ENCODE peak calls at places on chromosomes 12 and 14, in six cellular contexts. H is aorta; W is left lung; B is HL-60; K is effector memory CD4-positive, alpha-beta T cell; Z is CD8-positive, alpha-beta memory T cell. R is an unnamed sample.

GRCh38 chr12:65603428-65604351 is 220.6 kb upstream of the HMGA2 start:
- DNase-seq in H (peak), W (peak), B (no peak), K (no peak), Z (no peak), R (no peak)

GRCh38 chr14:36517242-36518030 is 2.6 kb downstream of the NKX2-1 start:
- DNase-seq in H (no peak), W (no peak), B (no peak), K (no peak), Z (no peak), R (no peak)

GRCh38 chr14:103905861-103906456 is 22.3 kb upstream of the TDRD9 start:
- DNase-seq in H (peak), W (no peak), B (no peak), K (no peak), Z (no peak), R (no peak)

GRCh38 chr12:7411343-7411742 is 32.6 kb downstream of the CD163L1 start:
- DNase-seq in H (no peak), W (no peak), B (peak), K (no peak), Z (no peak), R (no peak)

GRCh38 chr12:57047981-57048380 is 1.9 kb downstream of the MYO1A start:
- DNase-seq in H (no peak), W (no peak), B (no peak), K (no peak), Z (no peak), R (no peak)

GRCh38 chr12:19572920-19573558 is 133.7 kb downstream of the AEBP2 start:
- DNase-seq in H (no peak), W (no peak), B (peak), K (peak), Z (no peak), R (no peak)

GRCh38 chr14:103576371-103577024 is 13.7 kb downstream of the COA8 start:
- DNase-seq in H (peak), W (peak), B (no peak), K (no peak), Z (no peak), R (peak)

GRCh38 chr12:28191018-28191595 is 851 bp downstream of the CCDC91 start:
- DNase-seq in H (no peak), W (peak), B (no peak), K (peak), Z (peak), R (no peak)

GRCh38 chr12:24069532-24070395 is 120.3 kb upstream of the SOX5 start:
- DNase-seq in H (no peak), W (no peak), B (no peak), K (no peak), Z (no peak), R (no peak)

GRCh38 chr14:92719890-92720323 is 28.5 kb downstream of the LGMN start:
- DNase-seq in H (peak), W (no peak), B (no peak), K (no peak), Z (no peak), R (no peak)

GRCh38 chr12:55931780-55932545 is 1.0 kb downstream of the DGKA start:
- DNase-seq in H (peak), W (peak), B (no peak), K (peak), Z (peak), R (no peak)

GRCh38 chr12:110638792-110639191 is 24.9 kb downstream of the TCTN1 start:
- DNase-seq in H (no peak), W (no peak), B (no peak), K (no peak), Z (no peak), R (no peak)

GRCh38 chr12:130007771-130008170 is 103.9 kb upstream of the TMEM132D start:
- DNase-seq in H (no peak), W (no peak), B (no peak), K (no peak), Z (no peak), R (no peak)

GRCh38 chr12:43740511-43741100 is 18.0 kb downstream of the PUS7L start:
- DNase-seq in H (no peak), W (no peak), B (no peak), K (no peak), Z (no peak), R (no peak)

GRCh38 chr14:100031506-100032281 is 33.5 kb upstream of the EVL start:
- DNase-seq in H (peak), W (peak), B (peak), K (no peak), Z (no peak), R (no peak)

GRCh38 chr12:21941522-21942376 is 523 bp upstream of the ABCC9 start:
- DNase-seq in H (peak), W (peak), B (no peak), K (no peak), Z (no peak), R (no peak)

GRCh38 chr14:42980419-42980818 is 1373.7 kb downstream of the LRFN5 start:
- DNase-seq in H (no peak), W (no peak), B (no peak), K (no peak), Z (no peak), R (no peak)

GRCh38 chr14:60867503-60868172 is 113.2 kb downstream of the TRMT5 start:
- DNase-seq in H (no peak), W (no peak), B (no peak), K (no peak), Z (no peak), R (no peak)

GRCh38 chr14:60862283-60862682 is 118.6 kb downstream of the TRMT5 start:
- DNase-seq in H (no peak), W (peak), B (no peak), K (no peak), Z (no peak), R (no peak)

GRCh38 chr14:60863251-60863650 is 117.6 kb downstream of the TRMT5 start:
- DNase-seq in H (no peak), W (no peak), B (no peak), K (no peak), Z (no peak), R (no peak)

GRCh38 chr14:60861545-60862147 is 119.2 kb downstream of the TRMT5 start:
- DNase-seq in H (no peak), W (no peak), B (no peak), K (no peak), Z (no peak), R (no peak)

GRCh38 chr14:60865378-60866127 is 115.3 kb downstream of the TRMT5 start:
- DNase-seq in H (no peak), W (no peak), B (no peak), K (no peak), Z (no peak), R (no peak)
- H3K27ac ChIP-seq in H (no peak), W (no peak), B (no peak), K (no peak), Z (no peak), R (no peak)

DNA sequence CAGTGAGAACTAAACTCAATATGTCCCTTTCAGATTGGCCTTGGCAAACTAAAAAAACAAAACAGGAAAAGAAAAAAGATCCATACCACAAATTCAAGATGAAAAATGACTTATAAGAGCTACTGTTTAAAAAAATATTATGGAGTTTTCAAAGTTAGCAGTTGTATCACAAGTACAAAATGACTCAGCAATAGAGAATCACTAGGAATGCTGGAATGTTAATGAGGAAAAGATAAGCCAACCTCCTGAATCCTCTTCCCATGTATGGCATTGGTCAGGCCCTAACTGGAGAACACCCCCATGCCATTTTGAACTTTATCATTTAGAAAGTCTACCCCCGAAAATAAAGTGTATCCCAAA is 62.2 kb downstream of the PPP1R36 start:
- DNase-seq in H (no peak), W (no peak), B (no peak), K (no peak), Z (no peak), R (no peak)
- H3K27ac ChIP-seq in H (no peak), W (no peak), B (no peak), K (no peak), Z (no peak), R (no peak)

GRCh38 chr12:49875115-49875720 is 28.5 kb downstream of the FAIM2 start:
- DNase-seq in H (no peak), W (no peak), B (no peak), K (no peak), Z (no peak), R (no peak)
- H3K27ac ChIP-seq in H (no peak), W (no peak), B (no peak), K (no peak), Z (no peak), R (peak)

GRCh38 chr12:97140355-97140754 is 233.3 kb downstream of the NEDD1 start:
- DNase-seq in H (no peak), W (no peak), B (no peak), K (no peak), Z (no peak), R (no peak)
- H3K27ac ChIP-seq in H (no peak), W (no peak), B (no peak), K (no peak), Z (no peak), R (no peak)

GRCh38 chr14:50954811-50955372 is 10.6 kb upstream of the PYGL start:
- DNase-seq in H (no peak), W (no peak), B (no peak), K (no peak), Z (no peak), R (no peak)
- H3K27ac ChIP-seq in H (no peak), W (no peak), B (peak), K (no peak), Z (peak), R (no peak)

DNA sequence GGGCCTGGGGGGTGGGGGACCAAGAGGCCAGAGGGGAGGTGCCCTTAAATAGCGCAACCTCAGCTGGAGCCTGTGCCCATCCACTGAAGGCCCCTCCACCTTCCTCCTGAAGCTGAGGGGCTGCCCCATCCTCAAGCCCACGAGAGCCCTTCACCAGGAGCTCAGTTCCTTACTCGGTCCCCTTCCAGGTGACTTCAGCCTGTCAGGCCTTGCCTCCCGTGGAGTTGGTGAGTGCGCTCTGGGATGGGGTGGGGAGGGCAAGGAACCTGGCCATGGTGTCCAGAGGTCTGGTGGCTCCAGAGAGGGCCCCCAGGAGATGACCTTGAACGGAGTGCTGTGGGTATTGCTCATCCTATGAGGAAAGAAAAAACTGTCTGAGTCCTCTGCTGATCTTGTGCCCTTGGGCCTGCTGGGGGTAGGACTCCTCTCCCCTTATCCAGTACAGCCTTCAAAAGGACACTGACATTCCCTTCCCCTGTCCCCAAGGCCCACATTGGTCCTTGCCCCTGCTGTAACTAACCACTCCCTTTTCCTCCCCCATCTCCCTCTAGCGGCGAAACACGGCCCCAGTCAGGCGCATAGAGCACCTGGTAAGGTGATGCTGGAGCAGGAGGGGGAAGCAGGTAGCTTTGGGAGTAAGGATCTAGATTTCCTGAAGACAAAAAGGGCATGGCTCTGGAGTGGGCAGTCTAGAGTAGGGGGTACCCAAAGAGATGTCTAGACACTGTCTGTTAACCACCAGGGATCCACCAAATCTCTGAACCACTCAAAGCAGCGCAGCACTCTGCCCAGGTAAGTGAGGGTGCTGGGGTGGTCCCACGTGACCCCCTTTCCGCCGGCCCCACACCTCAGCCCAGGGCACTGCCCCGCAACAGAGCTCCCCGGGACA is 3.6 kb downstream of the TNS2 start:
- DNase-seq in H (peak), W (no peak), B (no peak), K (peak), Z (peak), R (peak)
- H3K27ac ChIP-seq in H (no peak), W (peak), B (no peak), K (peak), Z (peak), R (peak)

DNA sequence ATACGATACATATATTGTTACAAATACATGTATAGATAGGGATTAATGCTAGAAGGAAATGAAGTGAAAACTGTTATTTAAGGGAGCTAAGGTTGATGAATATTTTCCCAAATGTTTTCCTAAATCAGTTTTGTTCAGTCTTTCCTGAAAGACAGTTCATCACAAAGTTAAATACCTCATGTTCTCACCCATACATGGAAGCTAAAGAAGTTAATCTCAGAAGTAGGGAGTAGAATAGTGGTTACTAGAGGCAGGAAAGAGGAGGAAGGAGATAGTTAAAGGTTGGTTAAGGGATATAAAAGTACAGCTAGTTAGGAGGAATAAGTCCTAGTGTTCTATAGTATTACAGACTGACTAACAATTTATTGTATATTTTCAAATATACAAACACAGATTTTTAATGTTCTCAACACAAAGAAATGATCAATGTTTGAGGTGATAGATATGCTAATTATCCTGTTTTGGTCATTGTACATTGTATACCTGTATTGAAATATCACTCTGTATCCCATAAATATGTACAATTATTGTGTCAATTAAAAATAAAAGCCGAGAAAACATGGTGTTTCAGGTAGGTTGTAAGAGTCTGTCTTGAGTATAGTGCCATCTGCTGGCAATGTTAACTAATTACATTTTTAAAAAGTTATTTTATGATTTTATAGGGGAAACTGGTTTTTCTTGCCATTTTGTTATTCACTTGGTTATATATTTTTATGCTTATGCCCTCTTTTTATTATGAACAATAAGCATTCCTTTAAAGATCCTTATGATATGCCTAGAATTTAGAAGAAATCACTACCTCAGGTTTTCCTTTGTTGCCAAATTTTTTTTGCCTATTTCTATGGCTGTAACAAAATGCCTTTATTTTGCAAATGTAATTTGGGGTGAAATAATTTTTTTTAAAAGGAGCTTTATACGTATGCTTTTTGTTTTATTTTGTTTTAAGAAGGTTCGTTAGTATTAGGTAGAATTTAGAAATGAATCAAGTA is 26.9 kb downstream of the ZDHHC17 start:
- DNase-seq in H (no peak), W (no peak), B (no peak), K (no peak), Z (no peak), R (no peak)
- H3K27ac ChIP-seq in H (no peak), W (no peak), B (no peak), K (no peak), Z (no peak), R (no peak)

GRCh38 chr14:26872930-26873470 is 275.2 kb upstream of the NOVA1 start:
- DNase-seq in H (no peak), W (no peak), B (no peak), K (no peak), Z (no peak), R (no peak)

GRCh38 chr14:26870096-26870495 is 272.3 kb upstream of the NOVA1 start:
- DNase-seq in H (no peak), W (no peak), B (no peak), K (no peak), Z (no peak), R (no peak)

GRCh38 chr14:26870722-26871121 is 272.9 kb upstream of the NOVA1 start:
- DNase-seq in H (no peak), W (no peak), B (no peak), K (no peak), Z (no peak), R (no peak)

GRCh38 chr14:26873556-26873955 is 275.7 kb upstream of the NOVA1 start:
- DNase-seq in H (no peak), W (no peak), B (no peak), K (no peak), Z (no peak), R (no peak)

GRCh38 chr14:26872510-26872909 is 274.7 kb upstream of the NOVA1 start:
- DNase-seq in H (no peak), W (no peak), B (no peak), K (no peak), Z (no peak), R (no peak)
- H3K27ac ChIP-seq in H (no peak), W (no peak), B (no peak), K (no peak), Z (no peak), R (no peak)

DNA sequence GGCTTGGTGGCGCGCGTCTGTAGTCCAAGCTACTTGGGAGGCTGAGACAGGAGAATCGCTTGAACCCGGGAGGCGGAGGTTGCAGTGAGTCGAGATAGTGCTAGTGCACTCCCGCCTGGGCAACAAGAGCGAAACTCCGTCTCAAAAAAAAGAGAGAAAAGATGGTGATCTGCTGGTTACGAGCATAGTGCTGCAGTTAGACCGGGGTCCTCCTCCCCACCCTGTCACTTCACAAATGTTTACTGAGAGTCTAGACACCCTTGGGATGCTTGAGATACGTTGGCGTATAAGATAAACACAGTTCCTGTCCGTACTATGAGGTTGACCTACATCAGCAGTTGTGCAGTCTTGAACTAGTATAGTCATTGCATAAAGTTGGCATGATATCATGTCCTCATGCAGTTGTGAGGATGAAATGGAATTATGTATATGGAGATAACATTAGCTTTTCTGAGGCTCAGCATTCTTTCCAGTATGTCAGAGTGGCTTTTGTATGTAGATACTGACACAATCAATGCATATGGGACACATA is 787 bp downstream of the ACAD10 start:
- DNase-seq in H (no peak), W (no peak), B (no peak), K (no peak), Z (no peak), R (no peak)
- H3K27ac ChIP-seq in H (no peak), W (peak), B (peak), K (peak), Z (peak), R (peak)

GRCh38 chr12:76943004-76943403 is 64.2 kb upstream of the CSRP2 start:
- DNase-seq in H (no peak), W (no peak), B (no peak), K (no peak), Z (no peak), R (no peak)
- H3K27ac ChIP-seq in H (no peak), W (no peak), B (no peak), K (no peak), Z (no peak), R (no peak)

R was measured in substantia nigra.